ENCODE peak calls at places on chromosomes 3 and 15, in seven cellular contexts. X is choroid plexus epithelial cell, W is GM20000, T is vagina, Y is RWPE1, U is OCI-LY7, A is osteocyte. P is an unnamed sample.

GRCh38 chr15:39199076-39199475 is 381.8 kb upstream of the THBS1 start:
- DNase-seq in W (no peak), X (no peak), T (no peak), Y (no peak), U (no peak), A (no peak), P (no peak)

GRCh38 chr3:125129512-125129962 is 73.7 kb upstream of the HEG1 start:
- DNase-seq in A (no peak), Y (peak), U (no peak), W (no peak), X (peak), T (no peak), P (no peak)

GRCh38 chr3:180085122-180085710 is 48.5 kb upstream of the PEX5L start:
- DNase-seq in X (no peak), W (no peak), T (no peak), U (peak), Y (no peak), A (no peak), P (no peak)

GRCh38 chr15:89794627-89795241 is 18.6 kb downstream of the MESP2 start:
- DNase-seq in U (no peak), X (peak), A (no peak), Y (no peak), W (no peak), T (no peak), P (no peak)

GRCh38 chr15:66389098-66389858 is 2.6 kb downstream of the MAP2K1 start:
- DNase-seq in U (peak), Y (no peak), W (peak), A (no peak), X (no peak), T (no peak), P (peak)

GRCh38 chr3:10442151-10442795 is 63.1 kb downstream of the ATP2B2 start:
- DNase-seq in W (no peak), Y (no peak), U (no peak), T (no peak), A (no peak), X (no peak), P (no peak)

GRCh38 chr3:100263583-100263982 is 2.8 kb downstream of the TBC1D23 start:
- DNase-seq in Y (no peak), W (no peak), A (no peak), X (peak), U (no peak), T (no peak), P (no peak)

GRCh38 chr3:33758278-33758677 is 40.2 kb upstream of the PDCD6IP start:
- DNase-seq in T (no peak), A (no peak), X (no peak), W (no peak), Y (peak), U (no peak), P (no peak)

GRCh38 chr15:56733131-56734012 is at the start of gene ZNF280D:
- DNase-seq in T (no peak), U (peak), X (peak), W (peak), A (peak), Y (peak), P (peak)

GRCh38 chr15:84929795-84930371 is 45.4 kb downstream of the SLC28A1 start:
- DNase-seq in Y (peak), W (no peak), A (no peak), X (peak), T (no peak), U (no peak), P (no peak)

GRCh38 chr15:71798641-71799040 is 11.7 kb upstream of the NR2E3 start:
- DNase-seq in A (no peak), U (no peak), T (no peak), W (no peak), Y (no peak), X (no peak), P (no peak)

GRCh38 chr3:81463761-81464160 is 297.7 kb downstream of the GBE1 start:
- DNase-seq in X (no peak), W (no peak), A (no peak), T (no peak), U (no peak), Y (no peak), P (no peak)

GRCh38 chr3:177521305-177521704 is 324.0 kb upstream of the TBL1XR1 start:
- DNase-seq in T (no peak), A (no peak), W (no peak), U (peak), X (no peak), Y (peak), P (no peak)

GRCh38 chr3:72185549-72186484 is 400.9 kb upstream of the PROK2 start:
- DNase-seq in T (no peak), A (no peak), Y (peak), U (peak), W (peak), X (peak), P (no peak)

GRCh38 chr3:72189344-72189743 is 404.4 kb upstream of the PROK2 start:
- DNase-seq in Y (no peak), A (no peak), U (no peak), X (no peak), T (no peak), W (no peak), P (no peak)

GRCh38 chr3:72186485-72186864 is 401.5 kb upstream of the PROK2 start:
- DNase-seq in Y (peak), U (no peak), W (no peak), X (peak), A (no peak), T (no peak), P (no peak)

GRCh38 chr3:72190050-72190449 is 405.1 kb upstream of the PROK2 start:
- DNase-seq in T (no peak), W (no peak), A (no peak), Y (no peak), X (no peak), U (no peak), P (no peak)

DNA sequence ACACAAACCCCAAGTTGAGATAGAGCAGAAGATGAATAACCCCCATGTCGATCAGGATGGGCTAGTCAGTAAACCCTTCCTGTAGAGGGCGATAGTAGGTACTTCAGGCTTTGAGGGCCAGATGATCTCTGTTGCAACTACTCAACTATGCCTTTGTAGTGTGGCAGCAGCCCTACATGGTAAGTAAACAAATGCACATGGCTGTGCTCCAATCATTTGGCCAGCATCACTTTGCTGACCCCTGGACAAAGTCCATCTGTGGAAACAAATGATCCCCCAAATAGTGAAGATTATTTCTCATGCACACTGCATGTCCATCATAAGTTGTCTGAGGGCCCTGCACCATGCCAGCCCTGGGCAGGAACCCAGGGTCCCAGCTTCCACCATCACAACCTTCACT is 402.2 kb upstream of the PROK2 start:
- DNase-seq in Y (no peak), X (peak), A (no peak), W (no peak), T (no peak), U (peak), P (no peak)
- TF ChIP-seq CTCF in Y (no peak), X (peak), A (no peak), W (no peak), T (no peak), U (peak), P (peak)

DNA sequence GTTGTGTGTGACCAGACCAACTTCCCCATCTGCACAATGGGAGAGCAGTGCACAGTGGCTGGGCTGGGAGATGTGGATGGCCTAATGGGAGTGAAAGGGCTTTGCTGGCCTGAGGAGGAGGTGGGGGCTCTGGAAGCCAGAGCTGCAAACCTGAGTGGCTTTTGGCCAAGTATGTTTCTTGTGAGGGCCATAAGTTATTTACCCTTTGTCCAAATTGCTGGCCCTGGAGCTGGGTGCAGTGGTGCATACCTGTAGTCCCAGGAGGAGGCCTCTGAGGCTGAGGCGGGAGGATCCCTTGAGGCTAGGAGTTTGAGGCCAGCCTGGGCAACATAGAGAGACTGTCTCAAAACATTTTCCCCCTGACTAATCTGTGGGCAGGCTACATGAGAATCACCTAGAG is 129.1 kb downstream of the WNT7A start:
- DNase-seq in Y (no peak), U (no peak), T (no peak), X (no peak), A (no peak), W (no peak), P (no peak)
- TF ChIP-seq CTCF in Y (no peak), U (no peak), T (no peak), X (no peak), A (no peak), W (no peak), P (no peak)

GRCh38 chr15:82081904-82082810 is 36.3 kb upstream of the MEX3B start:
- DNase-seq in A (no peak), Y (no peak), X (peak), W (no peak), U (no peak), T (no peak), P (no peak)
- TF ChIP-seq CTCF in A (peak), Y (no peak), X (peak), W (no peak), U (peak), T (no peak), P (no peak)

GRCh38 chr15:92305342-92305741 is 88.3 kb upstream of the ST8SIA2 start:
- DNase-seq in T (no peak), Y (no peak), X (no peak), U (no peak), A (no peak), W (no peak), P (no peak)

GRCh38 chr15:92304239-92304975 is 89.3 kb upstream of the ST8SIA2 start:
- DNase-seq in T (no peak), X (no peak), W (no peak), U (no peak), A (no peak), Y (no peak), P (no peak)

DNA sequence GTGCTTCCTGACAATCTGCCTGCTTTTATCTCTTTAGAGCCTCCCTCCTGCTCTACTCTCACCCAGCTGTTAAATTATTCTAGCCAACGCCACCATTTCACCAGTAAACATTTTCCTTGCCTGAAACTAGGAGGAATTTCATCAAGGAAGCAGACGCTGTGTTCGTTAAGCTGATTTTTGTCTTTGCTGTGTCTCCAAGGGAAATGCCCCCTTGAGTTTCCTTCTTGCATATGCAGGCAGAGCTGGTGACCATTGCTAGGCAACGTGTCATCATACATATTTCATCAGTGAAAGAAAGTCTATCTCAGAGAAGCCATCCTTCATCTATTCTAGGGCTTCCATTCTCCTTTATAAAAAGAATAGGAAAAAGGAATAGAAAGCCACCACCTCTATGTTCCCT is 87.0 kb upstream of the ST8SIA2 start:
- DNase-seq in T (no peak), X (no peak), A (no peak), Y (no peak), U (no peak), W (no peak), P (no peak)
- TF ChIP-seq CTCF in T (no peak), X (no peak), A (no peak), Y (no peak), U (peak), W (no peak), P (no peak)

GRCh38 chr15:81785679-81786078 is 260.1 kb downstream of the MEX3B start:
- DNase-seq in W (no peak), X (no peak), T (peak), U (no peak), Y (no peak), A (peak), P (no peak)
- TF ChIP-seq CTCF in W (no peak), X (no peak), T (no peak), U (no peak), Y (no peak), A (no peak), P (no peak)

GRCh38 chr15:81174759-81175327 is 21.8 kb upstream of the IL16 start:
- DNase-seq in A (no peak), U (no peak), X (no peak), W (no peak), Y (no peak), T (no peak), P (no peak)
- TF ChIP-seq CTCF in A (no peak), U (peak), X (peak), W (no peak), Y (no peak), T (no peak), P (no peak)

GRCh38 chr3:184135149-184135910 is at the start of gene EIF2B5:
- DNase-seq in T (no peak), Y (peak), U (peak), A (peak), X (peak), W (peak), P (peak)
- TF ChIP-seq CTCF in T (no peak), Y (peak), U (peak), A (peak), X (peak), W (no peak), P (peak)